ENCODE peak calls at places on chromosome 15, in eight cellular contexts. One of them, this sample, is unnamed.

GRCh38 chr15:89781891-89782618 is 5.9 kb downstream of the MESP2 start:
- DNase-seq in stimulated activated effector memory CD8-positive, alpha-beta T cell treated with anti-CD3 and anti-CD28 coated beads, Interleukin-12 subunit alpha, Interleukin-12 subunit beta, amount 100 ng/mL, for 72 hours: no peak
- DNase-seq in pancreas: peak
- DNase-seq in GM12891: no peak
- DNase-seq in NCI-H774: no peak
- DNase-seq in endodermal cell: no peak
- DNase-seq in stimulated activated CD4-positive, alpha-beta T cell treated with anti-CD3 and anti-CD28 coated beads, Interleukin-4, amount 100 ng/mL, for 48 hours: no peak
- DNase-seq in NCI-H1417: no peak
- DNase-seq in this sample: no peak

GRCh38 chr15:99434506-99435137 is 131.2 kb upstream of the MEF2A start:
- DNase-seq in stimulated activated effector memory CD8-positive, alpha-beta T cell treated with anti-CD3 and anti-CD28 coated beads, Interleukin-12 subunit alpha, Interleukin-12 subunit beta, amount 100 ng/mL, for 72 hours: no peak
- DNase-seq in NCI-H1417: peak
- DNase-seq in NCI-H774: no peak
- DNase-seq in stimulated activated CD4-positive, alpha-beta T cell treated with anti-CD3 and anti-CD28 coated beads, Interleukin-4, amount 100 ng/mL, for 48 hours: no peak
- DNase-seq in GM12891: no peak
- DNase-seq in pancreas: no peak
- DNase-seq in endodermal cell: peak
- DNase-seq in this sample: no peak

GRCh38 chr15:92158426-92158825 is 235.3 kb upstream of the ST8SIA2 start:
- DNase-seq in GM12891: no peak
- DNase-seq in stimulated activated effector memory CD8-positive, alpha-beta T cell treated with anti-CD3 and anti-CD28 coated beads, Interleukin-12 subunit alpha, Interleukin-12 subunit beta, amount 100 ng/mL, for 72 hours: no peak
- DNase-seq in NCI-H1417: no peak
- DNase-seq in NCI-H774: no peak
- DNase-seq in endodermal cell: peak
- DNase-seq in pancreas: no peak
- DNase-seq in stimulated activated CD4-positive, alpha-beta T cell treated with anti-CD3 and anti-CD28 coated beads, Interleukin-4, amount 100 ng/mL, for 48 hours: peak
- DNase-seq in this sample: no peak

GRCh38 chr15:45129651-45130129 is at the start of the genes DUOX1 and DUOXA1:
- DNase-seq in stimulated activated CD4-positive, alpha-beta T cell treated with anti-CD3 and anti-CD28 coated beads, Interleukin-4, amount 100 ng/mL, for 48 hours: no peak
- DNase-seq in stimulated activated effector memory CD8-positive, alpha-beta T cell treated with anti-CD3 and anti-CD28 coated beads, Interleukin-12 subunit alpha, Interleukin-12 subunit beta, amount 100 ng/mL, for 72 hours: no peak
- DNase-seq in GM12891: no peak
- DNase-seq in NCI-H1417: no peak
- DNase-seq in pancreas: peak
- DNase-seq in endodermal cell: peak
- DNase-seq in NCI-H774: no peak
- DNase-seq in this sample: no peak

GRCh38 chr15:43915820-43916660 is 89.2 kb downstream of the WDR76 start:
- DNase-seq in endodermal cell: no peak
- DNase-seq in NCI-H1417: no peak
- DNase-seq in GM12891: no peak
- DNase-seq in stimulated activated effector memory CD8-positive, alpha-beta T cell treated with anti-CD3 and anti-CD28 coated beads, Interleukin-12 subunit alpha, Interleukin-12 subunit beta, amount 100 ng/mL, for 72 hours: no peak
- DNase-seq in stimulated activated CD4-positive, alpha-beta T cell treated with anti-CD3 and anti-CD28 coated beads, Interleukin-4, amount 100 ng/mL, for 48 hours: no peak
- DNase-seq in pancreas: no peak
- DNase-seq in NCI-H774: no peak
- DNase-seq in this sample: no peak

GRCh38 chr15:89130194-89130593 is 41.9 kb downstream of the ABHD2 start:
- DNase-seq in NCI-H774: no peak
- DNase-seq in endodermal cell: no peak
- DNase-seq in stimulated activated CD4-positive, alpha-beta T cell treated with anti-CD3 and anti-CD28 coated beads, Interleukin-4, amount 100 ng/mL, for 48 hours: no peak
- DNase-seq in GM12891: no peak
- DNase-seq in pancreas: no peak
- DNase-seq in stimulated activated effector memory CD8-positive, alpha-beta T cell treated with anti-CD3 and anti-CD28 coated beads, Interleukin-12 subunit alpha, Interleukin-12 subunit beta, amount 100 ng/mL, for 72 hours: no peak
- DNase-seq in NCI-H1417: peak
- DNase-seq in this sample: peak

GRCh38 chr15:80019168-80019745 is 40.2 kb upstream of the ZFAND6 start:
- DNase-seq in stimulated activated effector memory CD8-positive, alpha-beta T cell treated with anti-CD3 and anti-CD28 coated beads, Interleukin-12 subunit alpha, Interleukin-12 subunit beta, amount 100 ng/mL, for 72 hours: no peak
- DNase-seq in endodermal cell: no peak
- DNase-seq in NCI-H1417: no peak
- DNase-seq in pancreas: no peak
- DNase-seq in NCI-H774: no peak
- DNase-seq in stimulated activated CD4-positive, alpha-beta T cell treated with anti-CD3 and anti-CD28 coated beads, Interleukin-4, amount 100 ng/mL, for 48 hours: no peak
- DNase-seq in GM12891: no peak
- DNase-seq in this sample: no peak

GRCh38 chr15:99411234-99411633 is 154.6 kb upstream of the MEF2A start:
- DNase-seq in GM12891: no peak
- DNase-seq in NCI-H1417: no peak
- DNase-seq in stimulated activated effector memory CD8-positive, alpha-beta T cell treated with anti-CD3 and anti-CD28 coated beads, Interleukin-12 subunit alpha, Interleukin-12 subunit beta, amount 100 ng/mL, for 72 hours: no peak
- DNase-seq in pancreas: no peak
- DNase-seq in endodermal cell: no peak
- DNase-seq in stimulated activated CD4-positive, alpha-beta T cell treated with anti-CD3 and anti-CD28 coated beads, Interleukin-4, amount 100 ng/mL, for 48 hours: no peak
- DNase-seq in NCI-H774: no peak
- DNase-seq in this sample: no peak

GRCh38 chr15:72237286-72238224 is 6.6 kb upstream of the PKM start:
- DNase-seq in pancreas: no peak
- DNase-seq in NCI-H1417: no peak
- DNase-seq in stimulated activated CD4-positive, alpha-beta T cell treated with anti-CD3 and anti-CD28 coated beads, Interleukin-4, amount 100 ng/mL, for 48 hours: peak
- DNase-seq in stimulated activated effector memory CD8-positive, alpha-beta T cell treated with anti-CD3 and anti-CD28 coated beads, Interleukin-12 subunit alpha, Interleukin-12 subunit beta, amount 100 ng/mL, for 72 hours: peak
- DNase-seq in endodermal cell: peak
- DNase-seq in GM12891: peak
- DNase-seq in NCI-H774: no peak
- DNase-seq in this sample: peak

GRCh38 chr15:26888761-26889160 is 21.9 kb downstream of the GABRA5 start:
- DNase-seq in endodermal cell: peak
- DNase-seq in pancreas: peak
- DNase-seq in NCI-H1417: peak
- DNase-seq in GM12891: no peak
- DNase-seq in stimulated activated effector memory CD8-positive, alpha-beta T cell treated with anti-CD3 and anti-CD28 coated beads, Interleukin-12 subunit alpha, Interleukin-12 subunit beta, amount 100 ng/mL, for 72 hours: no peak
- DNase-seq in stimulated activated CD4-positive, alpha-beta T cell treated with anti-CD3 and anti-CD28 coated beads, Interleukin-4, amount 100 ng/mL, for 48 hours: no peak
- DNase-seq in NCI-H774: no peak
- DNase-seq in this sample: no peak

GRCh38 chr15:101252836-101253235 is 988 bp upstream of the CHSY1 start:
- DNase-seq in stimulated activated effector memory CD8-positive, alpha-beta T cell treated with anti-CD3 and anti-CD28 coated beads, Interleukin-12 subunit alpha, Interleukin-12 subunit beta, amount 100 ng/mL, for 72 hours: no peak
- DNase-seq in endodermal cell: no peak
- DNase-seq in GM12891: no peak
- DNase-seq in pancreas: no peak
- DNase-seq in stimulated activated CD4-positive, alpha-beta T cell treated with anti-CD3 and anti-CD28 coated beads, Interleukin-4, amount 100 ng/mL, for 48 hours: no peak
- DNase-seq in NCI-H1417: no peak
- DNase-seq in NCI-H774: no peak
- DNase-seq in this sample: no peak

GRCh38 chr15:36903922-36904479 is 196.3 kb downstream of the MEIS2 start:
- DNase-seq in NCI-H774: no peak
- DNase-seq in stimulated activated effector memory CD8-positive, alpha-beta T cell treated with anti-CD3 and anti-CD28 coated beads, Interleukin-12 subunit alpha, Interleukin-12 subunit beta, amount 100 ng/mL, for 72 hours: no peak
- DNase-seq in pancreas: peak
- DNase-seq in endodermal cell: no peak
- DNase-seq in NCI-H1417: peak
- DNase-seq in stimulated activated CD4-positive, alpha-beta T cell treated with anti-CD3 and anti-CD28 coated beads, Interleukin-4, amount 100 ng/mL, for 48 hours: no peak
- DNase-seq in GM12891: no peak
- DNase-seq in this sample: no peak

GRCh38 chr15:52252781-52253180 is 42.8 kb downstream of the MYO5C start:
- DNase-seq in GM12891: no peak
- DNase-seq in endodermal cell: no peak
- DNase-seq in NCI-H774: no peak
- DNase-seq in stimulated activated CD4-positive, alpha-beta T cell treated with anti-CD3 and anti-CD28 coated beads, Interleukin-4, amount 100 ng/mL, for 48 hours: no peak
- DNase-seq in stimulated activated effector memory CD8-positive, alpha-beta T cell treated with anti-CD3 and anti-CD28 coated beads, Interleukin-12 subunit alpha, Interleukin-12 subunit beta, amount 100 ng/mL, for 72 hours: no peak
- DNase-seq in NCI-H1417: no peak
- DNase-seq in pancreas: no peak
- DNase-seq in this sample: no peak

GRCh38 chr15:88266170-88266569 is 9.6 kb upstream of the NTRK3 start:
- DNase-seq in pancreas: no peak
- DNase-seq in stimulated activated effector memory CD8-positive, alpha-beta T cell treated with anti-CD3 and anti-CD28 coated beads, Interleukin-12 subunit alpha, Interleukin-12 subunit beta, amount 100 ng/mL, for 72 hours: no peak
- DNase-seq in NCI-H774: no peak
- DNase-seq in GM12891: no peak
- DNase-seq in NCI-H1417: no peak
- DNase-seq in endodermal cell: no peak
- DNase-seq in stimulated activated CD4-positive, alpha-beta T cell treated with anti-CD3 and anti-CD28 coated beads, Interleukin-4, amount 100 ng/mL, for 48 hours: no peak
- DNase-seq in this sample: no peak

GRCh38 chr15:52010633-52011595 is 8.1 kb upstream of the MAPK6 start:
- DNase-seq in NCI-H774: no peak
- DNase-seq in NCI-H1417: no peak
- DNase-seq in stimulated activated effector memory CD8-positive, alpha-beta T cell treated with anti-CD3 and anti-CD28 coated beads, Interleukin-12 subunit alpha, Interleukin-12 subunit beta, amount 100 ng/mL, for 72 hours: no peak
- DNase-seq in stimulated activated CD4-positive, alpha-beta T cell treated with anti-CD3 and anti-CD28 coated beads, Interleukin-4, amount 100 ng/mL, for 48 hours: peak
- DNase-seq in endodermal cell: no peak
- DNase-seq in pancreas: peak
- DNase-seq in GM12891: no peak
- DNase-seq in this sample: no peak

GRCh38 chr15:101490922-101491738 is 1.6 kb upstream of the PCSK6 start:
- DNase-seq in pancreas: no peak
- DNase-seq in GM12891: no peak
- DNase-seq in NCI-H1417: no peak
- DNase-seq in endodermal cell: peak
- DNase-seq in stimulated activated effector memory CD8-positive, alpha-beta T cell treated with anti-CD3 and anti-CD28 coated beads, Interleukin-12 subunit alpha, Interleukin-12 subunit beta, amount 100 ng/mL, for 72 hours: no peak
- DNase-seq in NCI-H774: no peak
- DNase-seq in stimulated activated CD4-positive, alpha-beta T cell treated with anti-CD3 and anti-CD28 coated beads, Interleukin-4, amount 100 ng/mL, for 48 hours: no peak
- DNase-seq in this sample: no peak

GRCh38 chr15:37764733-37765191 is 169.7 kb upstream of the TMCO5A start:
- DNase-seq in stimulated activated effector memory CD8-positive, alpha-beta T cell treated with anti-CD3 and anti-CD28 coated beads, Interleukin-12 subunit alpha, Interleukin-12 subunit beta, amount 100 ng/mL, for 72 hours: no peak
- DNase-seq in pancreas: peak
- DNase-seq in stimulated activated CD4-positive, alpha-beta T cell treated with anti-CD3 and anti-CD28 coated beads, Interleukin-4, amount 100 ng/mL, for 48 hours: peak
- DNase-seq in NCI-H774: no peak
- DNase-seq in GM12891: no peak
- DNase-seq in endodermal cell: peak
- DNase-seq in NCI-H1417: peak
- DNase-seq in this sample: no peak